ENCODE peak calls at places on chromosomes 2 and 18, in eight cellular contexts. One of them, this sample, is unnamed.

GRCh38 chr2:177636672-177637071 is 244.1 kb downstream of the AGPS start:
- DNase-seq in esophagus squamous epithelium: no peak
- DNase-seq in dorsolateral prefrontal cortex: no peak
- DNase-seq in cardiac muscle cell: no peak
- DNase-seq in ovary: no peak
- DNase-seq in psoas muscle: no peak
- DNase-seq in A549: no peak
- DNase-seq in pancreas: no peak
- DNase-seq in this sample: no peak

GRCh38 chr2:121804997-121805766 is 49.7 kb downstream of the TSN start:
- DNase-seq in esophagus squamous epithelium: no peak
- DNase-seq in dorsolateral prefrontal cortex: no peak
- DNase-seq in cardiac muscle cell: no peak
- DNase-seq in ovary: no peak
- DNase-seq in psoas muscle: no peak
- DNase-seq in A549: no peak
- DNase-seq in pancreas: no peak
- DNase-seq in this sample: no peak

GRCh38 chr2:8004250-8004681 is 677.6 kb upstream of the ID2 start:
- DNase-seq in esophagus squamous epithelium: no peak
- DNase-seq in dorsolateral prefrontal cortex: no peak
- DNase-seq in cardiac muscle cell: no peak
- DNase-seq in ovary: no peak
- DNase-seq in psoas muscle: no peak
- DNase-seq in A549: peak
- DNase-seq in pancreas: no peak
- DNase-seq in this sample: peak

GRCh38 chr2:162221064-162221463 is 22.2 kb downstream of the FAP start:
- DNase-seq in esophagus squamous epithelium: no peak
- DNase-seq in dorsolateral prefrontal cortex: peak
- DNase-seq in cardiac muscle cell: peak
- DNase-seq in ovary: peak
- DNase-seq in psoas muscle: peak
- DNase-seq in A549: peak
- DNase-seq in pancreas: peak
- DNase-seq in this sample: peak

GRCh38 chr2:61443342-61444041 is 27.4 kb downstream of the USP34 start:
- DNase-seq in esophagus squamous epithelium: no peak
- DNase-seq in dorsolateral prefrontal cortex: no peak
- DNase-seq in cardiac muscle cell: no peak
- DNase-seq in ovary: no peak
- DNase-seq in psoas muscle: no peak
- DNase-seq in A549: no peak
- DNase-seq in pancreas: no peak
- DNase-seq in this sample: no peak

GRCh38 chr2:66437601-66438497 is 2.9 kb downstream of the MEIS1 start:
- DNase-seq in esophagus squamous epithelium: no peak
- DNase-seq in dorsolateral prefrontal cortex: peak
- DNase-seq in cardiac muscle cell: peak
- DNase-seq in ovary: peak
- DNase-seq in psoas muscle: peak
- DNase-seq in A549: no peak
- DNase-seq in pancreas: peak
- DNase-seq in this sample: no peak

GRCh38 chr2:46379213-46380037 is 82.2 kb downstream of the EPAS1 start:
- DNase-seq in esophagus squamous epithelium: no peak
- DNase-seq in dorsolateral prefrontal cortex: no peak
- DNase-seq in cardiac muscle cell: peak
- DNase-seq in ovary: no peak
- DNase-seq in psoas muscle: no peak
- DNase-seq in A549: no peak
- DNase-seq in pancreas: no peak
- DNase-seq in this sample: no peak

GRCh38 chr2:203394519-203395227 is 66.5 kb downstream of the ABI2 start:
- DNase-seq in esophagus squamous epithelium: no peak
- DNase-seq in dorsolateral prefrontal cortex: no peak
- DNase-seq in cardiac muscle cell: no peak
- DNase-seq in ovary: no peak
- DNase-seq in psoas muscle: no peak
- DNase-seq in A549: peak
- DNase-seq in pancreas: no peak
- DNase-seq in this sample: no peak

GRCh38 chr18:74898965-74899364 is 301.3 kb downstream of the ZNF407 start:
- DNase-seq in esophagus squamous epithelium: no peak
- DNase-seq in dorsolateral prefrontal cortex: no peak
- DNase-seq in cardiac muscle cell: no peak
- DNase-seq in ovary: no peak
- DNase-seq in psoas muscle: no peak
- DNase-seq in A549: no peak
- DNase-seq in pancreas: no peak
- DNase-seq in this sample: no peak

GRCh38 chr2:26274058-26274613 is 29.4 kb downstream of the HADHB start:
- DNase-seq in esophagus squamous epithelium: no peak
- DNase-seq in dorsolateral prefrontal cortex: no peak
- DNase-seq in cardiac muscle cell: no peak
- DNase-seq in ovary: no peak
- DNase-seq in psoas muscle: no peak
- DNase-seq in A549: no peak
- DNase-seq in pancreas: peak
- DNase-seq in this sample: peak

GRCh38 chr2:230042195-230042594 is 26.5 kb downstream of the SLC16A14 start:
- DNase-seq in esophagus squamous epithelium: no peak
- DNase-seq in dorsolateral prefrontal cortex: no peak
- DNase-seq in cardiac muscle cell: no peak
- DNase-seq in ovary: no peak
- DNase-seq in psoas muscle: no peak
- DNase-seq in A549: no peak
- DNase-seq in pancreas: no peak
- DNase-seq in this sample: no peak

GRCh38 chr2:230043025-230043424 is 25.7 kb downstream of the SLC16A14 start:
- DNase-seq in esophagus squamous epithelium: no peak
- DNase-seq in dorsolateral prefrontal cortex: no peak
- DNase-seq in cardiac muscle cell: no peak
- DNase-seq in ovary: no peak
- DNase-seq in psoas muscle: no peak
- DNase-seq in A549: no peak
- DNase-seq in pancreas: no peak
- DNase-seq in this sample: no peak

GRCh38 chr2:230046491-230046890 is 22.2 kb downstream of the SLC16A14 start:
- DNase-seq in esophagus squamous epithelium: no peak
- DNase-seq in dorsolateral prefrontal cortex: no peak
- DNase-seq in cardiac muscle cell: no peak
- DNase-seq in ovary: no peak
- DNase-seq in psoas muscle: no peak
- DNase-seq in A549: no peak
- DNase-seq in pancreas: no peak
- DNase-seq in this sample: no peak

GRCh38 chr2:230048010-230048671 is 20.6 kb downstream of the SLC16A14 start:
- DNase-seq in esophagus squamous epithelium: no peak
- DNase-seq in dorsolateral prefrontal cortex: no peak
- DNase-seq in cardiac muscle cell: no peak
- DNase-seq in ovary: no peak
- DNase-seq in psoas muscle: no peak
- DNase-seq in A549: no peak
- DNase-seq in pancreas: no peak
- DNase-seq in this sample: no peak

DNA sequence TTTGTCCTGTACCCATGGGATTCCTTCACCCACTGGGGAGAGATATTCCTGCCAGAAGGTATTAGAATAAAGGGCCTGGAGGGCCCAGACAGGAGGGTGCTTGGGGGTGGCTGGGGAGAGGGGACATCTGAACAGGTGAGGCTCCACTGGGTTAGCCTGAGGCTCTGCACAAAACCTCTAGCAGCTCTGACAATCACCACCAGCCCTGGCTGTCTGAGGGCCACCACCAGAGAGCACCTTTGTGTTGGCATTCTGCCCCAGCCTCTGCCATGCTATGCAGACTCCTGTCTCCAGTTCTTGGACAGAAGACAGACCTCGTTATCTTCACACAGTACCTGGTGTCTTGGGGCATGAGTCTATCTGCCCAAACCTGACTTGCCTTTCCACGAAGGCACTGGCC is 25.3 kb downstream of the SLC16A14 start:
- DNase-seq in esophagus squamous epithelium: no peak
- DNase-seq in dorsolateral prefrontal cortex: no peak
- DNase-seq in cardiac muscle cell: no peak
- DNase-seq in ovary: no peak
- DNase-seq in psoas muscle: no peak
- DNase-seq in A549: no peak
- DNase-seq in pancreas: no peak
- DNase-seq in this sample: no peak
- TF ChIP-seq CTCF in esophagus squamous epithelium: no peak
- TF ChIP-seq CTCF in dorsolateral prefrontal cortex: no peak
- TF ChIP-seq CTCF in cardiac muscle cell: no peak
- TF ChIP-seq CTCF in ovary: no peak
- TF ChIP-seq CTCF in psoas muscle: no peak
- TF ChIP-seq CTCF in A549: no peak
- TF ChIP-seq CTCF in pancreas: no peak
- TF ChIP-seq CTCF in this sample: no peak

DNA sequence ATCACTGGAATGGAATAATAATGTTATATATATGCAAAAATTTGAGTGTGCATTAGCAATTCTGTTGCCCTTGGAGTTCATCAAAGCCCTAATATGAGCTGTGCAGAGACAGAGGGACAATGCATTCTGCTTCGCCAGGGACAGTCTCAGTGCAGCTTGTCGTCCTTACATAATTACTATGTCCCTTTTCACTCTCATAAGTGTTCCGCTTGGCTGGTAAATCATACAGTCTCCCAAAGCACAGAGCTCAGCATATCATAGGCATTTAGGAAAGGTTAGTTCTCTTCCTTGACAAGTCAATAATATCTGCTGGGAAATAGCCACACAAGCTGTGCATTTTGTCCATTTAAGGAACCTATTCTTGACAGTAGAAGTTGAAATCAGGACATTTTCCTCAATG is 30.7 kb downstream of the MAPK4 start:
- DNase-seq in esophagus squamous epithelium: no peak
- DNase-seq in dorsolateral prefrontal cortex: no peak
- DNase-seq in cardiac muscle cell: no peak
- DNase-seq in ovary: no peak
- DNase-seq in psoas muscle: no peak
- DNase-seq in A549: no peak
- DNase-seq in pancreas: no peak
- DNase-seq in this sample: no peak
- TF ChIP-seq CTCF in esophagus squamous epithelium: no peak
- TF ChIP-seq CTCF in dorsolateral prefrontal cortex: no peak
- TF ChIP-seq CTCF in cardiac muscle cell: no peak
- TF ChIP-seq CTCF in ovary: no peak
- TF ChIP-seq CTCF in psoas muscle: no peak
- TF ChIP-seq CTCF in A549: no peak
- TF ChIP-seq CTCF in pancreas: no peak
- TF ChIP-seq CTCF in this sample: no peak

DNA sequence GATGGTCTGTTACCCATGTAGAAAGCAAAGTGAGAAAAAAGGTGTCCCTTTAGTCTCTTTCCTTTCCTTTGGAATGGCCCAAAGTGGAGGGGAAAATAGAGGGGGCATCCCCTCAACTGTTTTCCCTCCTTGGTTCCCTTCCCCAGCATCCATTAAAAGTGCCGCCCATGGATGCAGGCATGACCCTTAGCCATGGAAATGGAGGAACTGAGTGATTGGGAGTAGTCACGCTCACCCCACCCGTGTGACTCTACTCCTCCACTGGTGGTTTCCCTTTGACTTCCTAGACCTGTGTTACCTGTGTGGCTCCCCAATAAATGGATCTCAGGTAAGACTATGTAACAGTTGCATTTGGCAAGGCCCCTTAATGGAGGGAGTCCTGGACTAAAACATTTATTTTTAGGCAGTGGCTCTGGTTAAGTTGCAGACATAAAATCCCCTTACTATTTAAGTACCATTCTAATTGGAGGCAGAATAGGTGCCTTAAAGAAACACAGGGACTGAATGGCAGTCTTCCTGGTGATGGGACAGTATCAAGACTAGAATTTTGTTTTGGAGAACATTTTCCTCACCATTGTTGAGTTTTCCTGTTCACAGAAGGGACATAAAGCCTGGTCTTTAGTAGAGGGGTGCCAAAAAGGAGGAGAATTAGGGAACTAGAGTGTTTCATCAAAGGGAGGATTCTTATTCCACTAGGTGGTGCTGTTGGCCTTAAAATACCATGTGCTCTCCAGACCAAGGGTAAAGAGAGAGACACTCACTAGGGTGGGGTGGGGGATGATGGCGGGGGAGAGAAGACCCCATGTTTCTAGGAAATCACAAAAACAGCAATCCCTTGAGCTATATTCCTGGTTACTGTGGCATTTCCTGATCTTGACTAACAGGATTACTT is 25.7 kb upstream of the PLA2R1 start:
- DNase-seq in esophagus squamous epithelium: no peak
- DNase-seq in dorsolateral prefrontal cortex: no peak
- DNase-seq in cardiac muscle cell: no peak
- DNase-seq in ovary: no peak
- DNase-seq in psoas muscle: no peak
- DNase-seq in A549: peak
- DNase-seq in pancreas: no peak
- DNase-seq in this sample: no peak
- TF ChIP-seq CTCF in esophagus squamous epithelium: no peak
- TF ChIP-seq CTCF in dorsolateral prefrontal cortex: no peak
- TF ChIP-seq CTCF in cardiac muscle cell: peak
- TF ChIP-seq CTCF in ovary: no peak
- TF ChIP-seq CTCF in psoas muscle: no peak
- TF ChIP-seq CTCF in A549: peak
- TF ChIP-seq CTCF in pancreas: no peak
- TF ChIP-seq CTCF in this sample: no peak

GRCh38 chr2:105344704-105345345 is 7.5 kb downstream of the C2orf49 start:
- DNase-seq in esophagus squamous epithelium: no peak
- DNase-seq in dorsolateral prefrontal cortex: no peak
- DNase-seq in cardiac muscle cell: peak
- DNase-seq in ovary: no peak
- DNase-seq in psoas muscle: no peak
- DNase-seq in A549: peak
- DNase-seq in pancreas: no peak
- DNase-seq in this sample: no peak
- TF ChIP-seq CTCF in esophagus squamous epithelium: no peak
- TF ChIP-seq CTCF in dorsolateral prefrontal cortex: peak
- TF ChIP-seq CTCF in cardiac muscle cell: peak
- TF ChIP-seq CTCF in ovary: peak
- TF ChIP-seq CTCF in psoas muscle: peak
- TF ChIP-seq CTCF in A549: peak
- TF ChIP-seq CTCF in pancreas: peak
- TF ChIP-seq CTCF in this sample: peak